ENCODE peak calls at places on chromosome 9, in seven cellular contexts. G is AG04449, T is substantia nigra, I is GM12865, S is GM13976, H is HEK293T, X is T-helper 9 cell. A is an unnamed sample.

GRCh38 chr9:14529047-14529446 is 164.2 kb downstream of the ZDHHC21 start:
- DNase-seq in T (no peak), X (no peak), G (no peak), S (no peak), H (no peak), I (no peak), A (no peak)

GRCh38 chr9:33921967-33922895 is 105.3 kb downstream of the UBE2R2 start:
- DNase-seq in G (no peak), T (no peak), H (peak; percentile 67), X (no peak), I (peak; percentile 42), S (no peak), A (no peak)

GRCh38 chr9:92467511-92467910 is 14.8 kb downstream of the ASPN start:
- DNase-seq in H (no peak), S (no peak), T (no peak), I (no peak), G (no peak), X (no peak), A (no peak)

GRCh38 chr9:112896131-112896530 is 5.5 kb upstream of the SLC46A2 start:
- DNase-seq in T (no peak), S (no peak), X (no peak), I (peak; percentile 23), G (no peak), H (no peak), A (no peak)

GRCh38 chr9:94772654-94773303 is 46.3 kb downstream of the AOPEP start:
- DNase-seq in T (peak; percentile 56), X (no peak), S (no peak), I (no peak), G (no peak), H (no peak), A (peak; percentile 24)

GRCh38 chr9:125558453-125559084 is 148.4 kb downstream of the MAPKAP1 start:
- DNase-seq in H (peak; percentile 72), G (no peak), X (peak; percentile 9), S (peak; percentile 65), I (peak; percentile 85), T (peak; percentile 47), A (peak; percentile 59)

GRCh38 chr9:90428517-90428916 is 214.1 kb downstream of the DIRAS2 start:
- DNase-seq in I (no peak), G (no peak), H (no peak), T (no peak), S (no peak), X (no peak), A (no peak)

GRCh38 chr9:82021198-82021597 is 32.6 kb downstream of the SPATA31D1 start:
- DNase-seq in X (no peak), I (no peak), G (peak; percentile 90), S (no peak), T (peak; percentile 41), H (no peak), A (peak; percentile 84)

GRCh38 chr9:86637515-86637914 is 283.3 kb upstream of the TUT7 start:
- DNase-seq in G (no peak), S (no peak), H (peak; percentile 69), I (peak; percentile 19), X (no peak), T (peak; percentile 31), A (no peak)

GRCh38 chr9:33852216-33852826 is 35.4 kb downstream of the UBE2R2 start:
- DNase-seq in T (peak; percentile 72), X (peak; percentile 50), I (peak; percentile 60), G (no peak), S (peak; percentile 32), H (peak; percentile 52), A (no peak)